ENCODE peak calls at places on chromosomes 3 and 15, in five cellular contexts. L is CD8-positive, alpha-beta memory T cell; V is cardiac muscle cell; I is GM12878; M is endodermal cell. Z is an unnamed sample.

GRCh38 chr3:49908378-49909199 is 4.9 kb upstream of the MST1R start:
- DNase-seq in M (peak), V (no peak), L (no peak), I (no peak), Z (no peak)

GRCh38 chr3:95168526-95168925 is 1105.7 kb downstream of the NSUN3 start:
- DNase-seq in I (no peak), V (no peak), L (no peak), M (no peak), Z (no peak)

GRCh38 chr3:192422998-192423349 is 304.4 kb downstream of the FGF12 start:
- DNase-seq in V (peak), I (no peak), L (no peak), M (no peak), Z (peak)

GRCh38 chr3:142215111-142215510 is 10.3 kb downstream of the GK5 start:
- DNase-seq in M (no peak), L (no peak), I (no peak), V (peak), Z (no peak)

GRCh38 chr15:35000511-35000910 is 12.4 kb upstream of the ZNF770 start:
- DNase-seq in M (peak), L (no peak), V (peak), I (no peak), Z (no peak)

GRCh38 chr15:31412824-31413223 is 86.2 kb downstream of the KLF13 start:
- DNase-seq in M (no peak), L (no peak), V (no peak), I (no peak), Z (no peak)

GRCh38 chr3:186200746-186201145 is 91.9 kb upstream of the ETV5 start:
- DNase-seq in V (no peak), M (no peak), I (no peak), L (no peak), Z (no peak)

GRCh38 chr3:191138937-191139336 is 60.1 kb upstream of the OSTN start:
- DNase-seq in V (no peak), I (no peak), L (no peak), M (no peak), Z (no peak)

GRCh38 chr3:13072239-13073041 is 789 bp downstream of the IQSEC1 start:
- DNase-seq in V (no peak), L (no peak), I (peak), M (peak), Z (no peak)

GRCh38 chr15:87973456-87974215 is 282.9 kb downstream of the NTRK3 start:
- DNase-seq in L (no peak), M (peak), I (no peak), V (no peak), Z (no peak)

GRCh38 chr3:48695113-48695753 is 9.5 kb upstream of the NCKIPSD start:
- DNase-seq in V (peak), L (no peak), M (peak), I (no peak), Z (no peak)

GRCh38 chr15:83210619-83211018 is 3.0 kb upstream of the HDGFL3 start:
- DNase-seq in L (no peak), M (no peak), I (no peak), V (peak), Z (no peak)

GRCh38 chr3:190070623-190071347 is 49.9 kb downstream of the P3H2 start:
- DNase-seq in L (no peak), M (no peak), V (no peak), I (no peak), Z (no peak)

GRCh38 chr15:53102483-53102882 is 312.3 kb upstream of the ONECUT1 start:
- DNase-seq in I (no peak), V (no peak), L (no peak), M (no peak), Z (no peak)

GRCh38 chr3:160577551-160578195 is 12.3 kb upstream of the KPNA4 start:
- DNase-seq in V (peak), L (no peak), M (no peak), I (no peak), Z (no peak)

GRCh38 chr15:24878153-24878552 is 76.6 kb upstream of the SNRPN start:
- DNase-seq in V (peak), L (no peak), I (no peak), M (no peak), Z (no peak)

GRCh38 chr3:123365450-123366143 is 83.3 kb downstream of the ADCY5 start:
- DNase-seq in V (peak), I (no peak), M (peak), L (no peak), Z (no peak)

GRCh38 chr3:185959609-185960517 is 22.0 kb upstream of the TRA2B start:
- DNase-seq in M (no peak), V (peak), I (no peak), L (no peak), Z (peak)

GRCh38 chr3:126424039-126424717 is 29.5 kb downstream of the CFAP100 start:
- DNase-seq in I (no peak), L (no peak), M (no peak), V (no peak), Z (no peak)

GRCh38 chr15:88791637-88792036 is 11.6 kb upstream of the ACAN start:
- DNase-seq in L (no peak), V (no peak), I (no peak), M (no peak), Z (no peak)

GRCh38 chr3:44012146-44012899 is 229.4 kb upstream of the TOPAZ1 start:
- DNase-seq in V (no peak), I (no peak), L (no peak), M (no peak), Z (no peak)

GRCh38 chr3:10883478-10884234 is 67.6 kb downstream of the SLC6A11 start:
- DNase-seq in V (peak), L (no peak), M (peak), I (no peak), Z (no peak)

GRCh38 chr15:98952381-98952803 is 55.2 kb downstream of the PGPEP1L start:
- DNase-seq in L (no peak), V (no peak), I (peak), M (peak), Z (no peak)

GRCh38 chr3:192220915-192221314 is 506.4 kb downstream of the FGF12 start:
- DNase-seq in V (no peak), I (no peak), L (no peak), M (no peak), Z (no peak)

GRCh38 chr3:179801831-179802230 is 149.0 kb downstream of the USP13 start:
- DNase-seq in M (no peak), V (peak), I (no peak), L (no peak), Z (no peak)
- H3K27ac ChIP-seq in M (no peak), V (no peak), I (no peak), L (no peak), Z (no peak)

DNA sequence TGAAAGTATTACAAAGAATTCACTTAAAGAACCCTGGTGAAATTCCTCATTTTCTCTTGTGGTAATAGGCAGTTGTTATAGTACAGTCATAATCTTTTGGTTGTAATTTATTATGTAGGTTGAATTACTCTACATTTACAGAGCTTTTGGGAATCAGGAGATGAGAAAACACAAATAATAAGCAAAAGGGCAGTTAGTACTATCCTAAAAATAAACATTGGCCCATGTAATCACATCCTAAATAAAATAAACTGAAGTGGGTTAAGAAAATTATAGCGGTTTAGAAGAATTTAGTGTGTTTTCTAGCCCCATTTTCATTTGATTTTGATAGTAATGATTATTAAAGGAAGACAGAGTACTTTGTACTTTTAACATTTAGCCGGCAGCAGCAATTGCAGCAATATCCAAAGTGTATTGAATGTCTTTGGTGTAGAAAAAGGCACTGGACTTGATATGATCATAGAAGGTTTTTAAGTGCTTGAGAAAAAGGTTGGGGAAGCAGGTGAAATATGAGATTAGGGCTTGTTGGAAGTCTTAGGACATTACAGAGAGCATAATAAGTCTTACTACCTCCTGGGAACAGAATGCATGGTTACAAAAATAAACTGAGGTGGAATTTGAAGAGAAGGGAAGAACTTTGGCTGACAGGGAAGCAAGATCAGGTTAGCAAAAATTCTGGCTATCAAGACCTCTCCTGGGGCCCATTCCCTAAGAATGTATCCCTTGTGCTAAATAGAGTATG is 79.9 kb downstream of the MBNL1 start:
- DNase-seq in I (no peak), M (no peak), V (no peak), L (no peak), Z (no peak)
- H3K27ac ChIP-seq in I (no peak), M (no peak), V (peak), L (no peak), Z (peak)

GRCh38 chr3:137163241-137163916 is 205.6 kb downstream of the IL20RB start:
- DNase-seq in M (peak), L (no peak), V (no peak), I (no peak), Z (no peak)

GRCh38 chr3:137165117-137165806 is 207.5 kb downstream of the IL20RB start:
- DNase-seq in L (no peak), M (peak), V (no peak), I (no peak), Z (no peak)

DNA sequence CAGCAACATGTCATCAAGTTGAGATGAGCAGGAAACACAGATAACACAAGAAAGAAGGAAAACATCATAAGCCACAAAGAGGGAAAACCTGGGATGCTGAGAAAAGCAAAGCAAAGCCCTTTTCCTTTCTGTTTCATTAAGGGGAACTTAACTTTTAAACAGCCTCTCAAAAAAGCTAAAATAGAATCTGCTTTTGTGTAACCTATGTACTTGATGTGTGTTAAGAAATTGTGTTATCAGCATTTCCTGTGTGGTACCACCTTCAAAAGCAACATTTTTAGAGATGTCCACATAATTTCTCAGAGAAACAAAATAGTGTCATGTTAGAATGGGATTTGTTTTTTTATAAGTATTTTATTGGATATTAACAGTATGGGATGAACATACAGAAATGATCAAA is 206.2 kb downstream of the IL20RB start:
- DNase-seq in V (no peak), L (no peak), I (no peak), M (no peak), Z (no peak)
- H3K27ac ChIP-seq in V (no peak), L (no peak), I (peak), M (peak), Z (no peak)

GRCh38 chr3:171690291-171690690 is 120.0 kb downstream of the PLD1 start:
- DNase-seq in I (peak), V (no peak), L (no peak), M (no peak), Z (no peak)
- H3K27ac ChIP-seq in I (peak), V (no peak), L (no peak), M (no peak), Z (no peak)

GRCh38 chr3:196621581-196621980 is 17.9 kb upstream of the NRROS start:
- DNase-seq in L (no peak), I (no peak), M (no peak), V (no peak), Z (no peak)

GRCh38 chr3:196627043-196627442 is 12.5 kb upstream of the NRROS start:
- DNase-seq in I (no peak), M (no peak), V (no peak), L (no peak), Z (no peak)

GRCh38 chr3:196623350-196623749 is 16.1 kb upstream of the NRROS start:
- DNase-seq in V (no peak), L (no peak), M (no peak), I (no peak), Z (no peak)

GRCh38 chr3:196624907-196625306 is 14.6 kb upstream of the NRROS start:
- DNase-seq in V (no peak), I (no peak), L (no peak), M (no peak), Z (no peak)

DNA sequence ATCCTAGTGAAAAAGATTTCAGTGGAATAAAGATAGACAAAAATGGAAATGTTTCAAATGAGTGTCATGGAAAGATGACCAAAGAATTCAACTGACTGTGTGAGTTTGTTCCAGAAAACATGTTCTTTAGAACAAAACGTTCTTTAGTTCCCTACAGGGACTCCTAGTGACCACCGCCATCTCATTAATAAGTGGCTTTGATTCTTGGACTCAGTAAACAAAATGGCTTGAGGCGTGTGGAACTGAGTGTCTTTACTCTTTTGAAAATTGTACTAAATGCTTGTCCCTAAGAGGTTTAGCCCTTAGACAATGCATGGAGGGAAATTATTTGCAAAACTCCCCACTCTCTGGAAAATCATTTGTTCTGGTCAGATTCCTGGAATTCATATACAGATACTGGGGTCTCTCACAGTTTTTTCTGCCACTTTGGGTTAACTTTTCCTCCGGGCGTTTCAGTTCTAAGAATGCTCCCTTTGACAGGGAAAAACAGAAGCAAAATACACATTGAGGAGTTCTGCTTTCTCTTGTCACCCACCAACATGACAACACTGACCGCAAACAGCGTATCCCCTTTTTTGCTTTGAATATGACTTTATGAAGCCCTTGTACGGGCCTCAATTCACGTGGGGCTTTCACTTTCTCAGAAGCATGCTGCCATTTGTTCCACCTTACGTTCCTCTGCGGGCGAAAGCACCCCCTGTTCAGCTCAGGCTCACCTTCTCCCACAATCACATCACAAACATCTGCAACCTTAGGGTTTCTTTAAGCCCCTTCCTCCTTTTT is 15.3 kb upstream of the NRROS start:
- DNase-seq in I (no peak), L (no peak), V (no peak), M (no peak), Z (no peak)
- H3K27ac ChIP-seq in I (peak), L (no peak), V (no peak), M (no peak), Z (no peak)

DNA sequence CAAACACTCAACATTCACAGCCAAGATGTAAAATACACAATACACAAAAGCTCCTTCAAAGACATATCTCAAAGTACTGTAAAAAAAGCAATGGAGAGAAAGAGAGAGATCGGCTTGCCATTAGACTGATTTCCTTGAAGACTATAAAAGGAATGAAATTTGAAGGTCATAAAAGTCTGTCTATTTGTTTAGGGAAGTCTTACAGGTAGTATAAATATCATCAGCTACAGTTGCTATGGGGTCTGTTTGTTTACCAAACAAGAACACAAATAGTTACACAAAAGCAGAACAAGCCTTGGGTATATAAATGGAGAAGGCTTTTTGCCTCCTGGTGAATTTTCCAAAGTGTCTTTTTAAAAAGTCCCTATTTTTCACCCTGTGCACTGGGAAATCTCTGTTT is 552.4 kb downstream of the FOXP1 start:
- DNase-seq in I (no peak), M (no peak), V (no peak), L (no peak), Z (no peak)
- H3K27ac ChIP-seq in I (no peak), M (no peak), V (peak), L (no peak), Z (no peak)

DNA sequence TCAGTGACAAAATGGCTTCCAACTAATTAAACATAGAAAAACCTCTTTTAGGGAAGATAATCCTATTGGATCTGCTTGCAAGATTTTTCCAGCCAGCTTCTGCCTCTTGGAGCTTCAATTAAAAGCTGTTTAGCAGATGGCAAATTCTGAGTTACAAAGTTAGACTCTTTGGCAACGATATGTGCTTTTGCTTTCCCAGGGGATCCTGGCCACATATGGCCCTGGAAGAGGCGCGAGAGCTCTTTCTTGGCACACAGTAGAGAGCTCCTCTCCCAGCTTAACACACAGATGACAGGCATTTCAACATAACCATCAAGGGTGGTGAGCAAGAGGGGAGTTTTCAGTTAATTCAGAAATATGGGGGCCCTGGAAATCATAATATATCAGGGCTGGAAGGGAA is 41.6 kb upstream of the GALNT15 start:
- DNase-seq in M (no peak), V (peak), I (no peak), L (no peak), Z (no peak)
- H3K27ac ChIP-seq in M (no peak), V (no peak), I (no peak), L (no peak), Z (no peak)